ENCODE peak calls at places on chromosomes 7 and 10, in seven cellular contexts. Z is neural progenitor cell, L is fibroblast of mammary gland, D is upper lobe of right lung, A is astrocyte, B is hepatocyte, Y is AG09309. V is an unnamed sample.

GRCh38 chr10:132558516-132559413 is 21.2 kb downstream of the INPP5A start:
- DNase-seq in L (no peak), B (no peak), Y (no peak), A (no peak), Z (no peak), D (no peak), V (no peak)

GRCh38 chr10:24008164-24009066 is 200.5 kb upstream of the KIAA1217 start:
- DNase-seq in B (peak; percentile 67), L (peak; percentile 71), Y (no peak), Z (peak; percentile 38), D (no peak), A (peak; percentile 98), V (peak; percentile 48)

GRCh38 chr7:51350195-51350896 is 33.7 kb upstream of the COBL start:
- DNase-seq in B (peak; percentile 52), L (no peak), Z (no peak), D (no peak), Y (no peak), A (no peak), V (no peak)

GRCh38 chr10:29646238-29646902 is 11.6 kb upstream of the SVIL start:
- DNase-seq in Z (peak; percentile 33), A (peak; percentile 68), L (peak; percentile 92), D (no peak), B (peak; percentile 29), Y (peak; percentile 78), V (peak; percentile 88)

GRCh38 chr7:26995664-26996063 is 100.1 kb downstream of the HOXA1 start:
- DNase-seq in Z (no peak), L (no peak), B (no peak), Y (no peak), A (no peak), D (no peak), V (no peak)

GRCh38 chr7:149529136-149529718 is 31.6 kb upstream of the ZNF746 start:
- DNase-seq in B (no peak), A (peak; percentile 8), Y (no peak), L (peak; percentile 10), D (no peak), Z (peak; percentile 21), V (no peak)

GRCh38 chr10:25747038-25747437 is 187.0 kb upstream of the MYO3A start:
- DNase-seq in B (no peak), D (no peak), Y (no peak), Z (no peak), A (peak; percentile 52), L (no peak), V (no peak)

GRCh38 chr10:111973826-111974225 is 209.7 kb downstream of the GPAM start:
- DNase-seq in Y (no peak), L (no peak), D (no peak), A (no peak), B (no peak), Z (no peak), V (no peak)

GRCh38 chr7:21314954-21315353 is 112.9 kb upstream of the SP4 start:
- DNase-seq in Z (no peak), D (no peak), A (no peak), L (no peak), Y (no peak), B (no peak), V (no peak)

GRCh38 chr7:18993933-18994668 is 123.3 kb downstream of the TWIST1 start:
- DNase-seq in D (no peak), Y (no peak), A (peak; percentile 13), Z (no peak), B (no peak), L (peak; percentile 40), V (peak; percentile 59)

GRCh38 chr7:106542550-106543220 is 118.3 kb downstream of the CCDC71L start:
- DNase-seq in B (peak; percentile 83), A (peak; percentile 81), Y (peak; percentile 78), D (no peak), Z (peak; percentile 54), L (peak; percentile 90), V (peak; percentile 93)
- TF ChIP-seq CTCF in B (peak; percentile 77), A (peak; percentile 70), Y (peak; percentile 66), D (peak; percentile 65), Z (peak; percentile 66), L (peak; percentile 72), V (peak; percentile 80)

GRCh38 chr7:7989985-7990761 is 21.6 kb downstream of the GLCCI1 start:
- DNase-seq in A (no peak), Z (no peak), B (no peak), L (no peak), Y (no peak), D (no peak), V (no peak)

GRCh38 chr7:7992502-7992901 is 23.9 kb downstream of the GLCCI1 start:
- DNase-seq in Z (peak; percentile 9), A (no peak), Y (no peak), B (no peak), D (no peak), L (peak; percentile 21), V (no peak)

GRCh38 chr7:7984424-7984823 is 15.8 kb downstream of the GLCCI1 start:
- DNase-seq in D (no peak), B (no peak), L (no peak), A (no peak), Z (no peak), Y (no peak), V (no peak)

DNA sequence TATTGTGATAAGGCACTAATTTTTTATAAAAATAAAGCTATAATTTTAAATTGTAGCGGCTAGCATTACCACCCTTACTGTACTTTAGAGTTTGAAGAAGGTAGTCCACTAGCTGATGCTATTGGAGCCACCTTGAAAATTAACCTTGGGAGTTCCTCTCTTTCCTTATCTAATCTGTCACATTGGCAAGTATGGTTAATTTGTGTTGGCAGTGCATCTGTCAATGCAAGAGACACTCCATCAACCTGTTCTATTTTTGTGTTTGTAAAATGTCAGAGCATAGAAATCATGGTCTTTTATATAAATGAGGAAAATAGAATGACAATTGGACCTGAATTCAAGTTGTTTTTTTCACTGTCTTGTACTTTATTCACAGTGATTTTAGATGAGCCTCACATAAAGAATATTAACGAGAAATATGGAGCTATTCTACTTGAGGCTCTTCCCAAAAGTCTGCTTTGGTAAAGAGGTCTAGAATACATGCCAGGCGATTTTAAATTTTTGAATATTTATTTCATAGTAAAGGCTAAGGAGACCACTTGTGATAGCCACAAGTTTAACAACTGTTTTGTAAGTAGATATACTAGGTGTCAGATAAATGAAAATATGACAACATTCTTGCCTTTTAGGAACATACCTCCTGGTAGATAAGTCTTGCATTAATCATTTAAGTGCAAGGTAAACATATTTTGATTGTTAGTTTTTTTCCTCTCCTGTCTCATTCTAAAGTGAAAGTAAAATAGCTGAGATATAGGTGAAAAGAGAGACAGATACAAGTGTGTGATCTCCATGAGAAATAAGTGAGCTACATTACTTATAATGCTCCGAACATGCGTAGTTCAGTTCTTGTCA is 20.8 kb downstream of the GLCCI1 start:
- DNase-seq in B (no peak), Y (no peak), A (no peak), Z (no peak), D (no peak), L (no peak), V (no peak)
- H3K4me3 ChIP-seq in B (no peak overlapping the region), Y (no peak overlapping the region), A (no peak overlapping the region), Z (no peak overlapping the region), D (no peak overlapping the region), L (no peak overlapping the region), V (no peak overlapping the region)

DNA sequence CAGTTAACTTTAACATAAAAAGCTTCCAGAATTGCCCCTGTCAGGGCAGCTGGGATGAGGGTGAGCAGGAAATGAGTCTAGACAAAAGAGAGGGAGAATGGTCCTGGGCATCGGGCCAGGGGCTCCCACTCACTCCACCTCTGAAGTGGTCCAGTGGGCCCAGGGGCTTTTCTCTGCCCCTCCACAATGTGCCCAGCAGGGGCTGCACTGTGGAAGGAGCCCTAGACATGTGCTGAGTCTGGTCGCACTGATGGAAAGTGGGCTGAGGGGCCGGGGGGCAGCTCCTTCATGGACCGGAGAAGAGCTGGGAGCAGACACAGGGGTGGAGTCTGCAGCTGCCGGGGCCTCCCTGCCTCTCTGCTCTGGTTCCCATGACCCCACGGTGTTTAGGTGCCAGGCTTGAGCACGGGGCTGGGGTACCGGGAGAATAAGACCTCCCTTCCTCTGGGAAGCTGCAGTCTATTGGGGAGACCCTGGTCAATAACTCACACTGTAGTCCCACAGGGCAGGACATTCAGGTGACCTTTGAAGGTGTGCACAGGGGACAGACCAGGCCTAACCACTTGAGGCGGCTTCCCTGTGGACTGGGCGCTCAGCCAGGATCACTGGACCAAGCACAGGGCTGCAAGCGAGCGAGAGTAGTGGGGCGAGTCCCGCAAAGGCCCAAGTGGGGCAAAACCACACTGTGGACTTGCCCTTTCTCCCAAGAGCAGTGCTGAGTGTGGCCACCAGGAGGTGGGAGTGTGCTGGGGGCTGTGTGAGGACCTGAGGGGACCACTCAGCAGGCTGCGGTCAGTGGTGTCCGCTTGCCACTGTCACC is 6.1 kb downstream of the ADCY1 start:
- DNase-seq in Z (peak; percentile 54), D (no peak), B (no peak), L (no peak), A (no peak), Y (no peak), V (no peak)
- TF ChIP-seq CTCF in Z (peak; percentile 58), D (peak; percentile 14), B (peak; percentile 15), L (peak; percentile 46), A (peak; percentile 7), Y (peak; percentile 53), V (peak; percentile 44)

GRCh38 chr10:103523683-103524082 is 30.2 kb downstream of the NEURL1 start:
- DNase-seq in D (no peak), L (no peak), B (no peak), Y (no peak), A (no peak), Z (no peak), V (no peak)
- H3K4me3 ChIP-seq in D (no peak overlapping the region), L (no peak overlapping the region), B (no peak overlapping the region), Y (no peak overlapping the region), A (no peak overlapping the region), Z (no peak overlapping the region), V (no peak overlapping the region)

GRCh38 chr7:90312745-90313144 is 8.4 kb downstream of the FAM237B start:
- DNase-seq in Z (peak; percentile 21), L (peak; percentile 30), D (no peak), B (no peak), A (peak; percentile 10), Y (no peak), V (peak; percentile 3)
- TF ChIP-seq CTCF in Z (peak; percentile 48), L (peak; percentile 34), D (no peak), B (peak; percentile 16), A (peak; percentile 22), Y (peak; percentile 28), V (peak; percentile 36)

DNA sequence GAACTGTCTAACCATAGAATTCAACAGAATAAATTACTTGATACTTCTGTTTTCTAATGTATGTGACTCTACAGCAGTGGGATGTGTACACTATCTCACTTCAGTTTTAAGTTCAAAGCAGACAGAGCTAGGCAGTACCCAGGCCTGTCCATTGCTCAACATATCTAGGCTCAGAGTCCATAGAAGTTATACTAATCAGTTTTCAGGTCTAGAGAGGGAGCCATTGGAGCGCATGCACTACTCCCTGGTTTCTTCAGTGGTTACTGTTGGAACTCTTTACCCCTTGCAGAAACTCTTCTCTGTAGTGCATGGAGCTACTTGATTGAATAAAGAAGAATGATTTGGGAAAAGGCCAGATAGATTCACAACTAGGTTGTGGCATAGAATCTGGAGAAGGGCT is 4.4 kb downstream of the CD36 start:
- DNase-seq in Y (no peak), L (no peak), D (no peak), B (peak; percentile 16), Z (no peak), A (no peak), V (no peak)
- H3K4me3 ChIP-seq in Y (no peak overlapping the region), L (no peak overlapping the region), D (no peak overlapping the region), B (no peak overlapping the region), Z (no peak overlapping the region), A (no peak overlapping the region), V (no peak overlapping the region)

GRCh38 chr10:123642697-123643096 is 23.5 kb upstream of the GPR26 start:
- DNase-seq in L (no peak), Z (no peak), Y (no peak), A (no peak), D (no peak), B (peak; percentile 33), V (no peak)
- TF ChIP-seq CTCF in L (no peak), Z (no peak), Y (no peak), A (no peak), D (no peak), B (peak; percentile 35), V (no peak)

GRCh38 chr7:122463631-122464030 is 159.1 kb upstream of the FEZF1 start:
- DNase-seq in A (no peak), L (no peak), Y (no peak), Z (no peak), D (no peak), B (no peak), V (no peak)
- H3K4me3 ChIP-seq in A (no peak overlapping the region), L (no peak overlapping the region), Y (no peak overlapping the region), Z (no peak overlapping the region), D (no peak overlapping the region), B (no peak overlapping the region), V (no peak overlapping the region)

V was measured in AG10803.